ENCODE peak calls at places on chromosomes 3 and 15, in nine cellular contexts. B, H, Q, E, T, C, S, X and P are unnamed samples.
A peak's percentile ranks its signal among the peaks of the same experiment; 100 is the strongest.

GRCh38 chr15:38041576-38041975 is 107.1 kb downstream of the TMCO5A start:
- DNase-seq in C (peak; percentile 46), H (no peak), S (no peak), T (peak; percentile 78), X (no peak), Q (peak; percentile 73), E (no peak), B (peak; percentile 77), P (no peak)

GRCh38 chr3:185995352-185995751 is 57.5 kb upstream of the TRA2B start:
- DNase-seq in H (no peak), B (peak; percentile 91), Q (peak; percentile 94), X (no peak), C (no peak), E (no peak), S (no peak), T (no peak), P (no peak)

GRCh38 chr3:32562640-32563039 is 8.0 kb downstream of the DYNC1LI1 start:
- DNase-seq in X (no peak), S (no peak), T (no peak), C (no peak), H (no peak), B (no peak), E (no peak), Q (no peak), P (no peak)

GRCh38 chr15:33910741-33911140 is 57.6 kb upstream of the CHRM5 start:
- DNase-seq in C (no peak), E (no peak), H (no peak), B (peak; percentile 69), T (peak; percentile 81), Q (peak; percentile 75), X (no peak), S (no peak), P (no peak)

GRCh38 chr15:80207887-80208286 is 44.1 kb downstream of the CTXND1 start:
- DNase-seq in T (no peak), S (no peak), E (no peak), X (no peak), H (no peak), B (no peak), Q (peak; percentile 29), C (peak; percentile 41), P (no peak)

GRCh38 chr3:126157083-126157768 is 23.2 kb downstream of the ALDH1L1 start:
- DNase-seq in S (no peak), H (no peak), T (no peak), B (no peak), X (no peak), Q (no peak), C (no peak), E (no peak), P (no peak)

GRCh38 chr3:42028474-42028873 is 62.7 kb upstream of the TRAK1 start:
- DNase-seq in E (no peak), C (no peak), B (no peak), H (no peak), T (no peak), S (no peak), X (no peak), Q (no peak), P (no peak)

GRCh38 chr15:68641376-68641775 is 62.6 kb downstream of the CORO2B start:
- DNase-seq in H (no peak), C (no peak), T (no peak), S (no peak), E (no peak), X (no peak), Q (no peak), B (no peak), P (no peak)

GRCh38 chr3:192413461-192413860 is 313.9 kb downstream of the FGF12 start:
- DNase-seq in B (no peak), S (no peak), Q (no peak), H (no peak), X (no peak), E (no peak), T (no peak), C (no peak), P (no peak)

GRCh38 chr3:192422321-192422997 is 304.9 kb downstream of the FGF12 start:
- DNase-seq in X (no peak), B (no peak), S (no peak), T (peak; percentile 19), C (no peak), H (no peak), Q (peak; percentile 8), E (no peak), P (no peak)

GRCh38 chr3:192417559-192418055 is 309.7 kb downstream of the FGF12 start:
- DNase-seq in E (no peak), T (no peak), Q (no peak), B (no peak), C (no peak), X (no peak), H (no peak), S (no peak), P (no peak)

GRCh38 chr3:192419312-192419711 is 308.0 kb downstream of the FGF12 start:
- DNase-seq in S (no peak), Q (no peak), C (no peak), E (no peak), H (no peak), X (no peak), T (no peak), B (no peak), P (no peak)

DNA sequence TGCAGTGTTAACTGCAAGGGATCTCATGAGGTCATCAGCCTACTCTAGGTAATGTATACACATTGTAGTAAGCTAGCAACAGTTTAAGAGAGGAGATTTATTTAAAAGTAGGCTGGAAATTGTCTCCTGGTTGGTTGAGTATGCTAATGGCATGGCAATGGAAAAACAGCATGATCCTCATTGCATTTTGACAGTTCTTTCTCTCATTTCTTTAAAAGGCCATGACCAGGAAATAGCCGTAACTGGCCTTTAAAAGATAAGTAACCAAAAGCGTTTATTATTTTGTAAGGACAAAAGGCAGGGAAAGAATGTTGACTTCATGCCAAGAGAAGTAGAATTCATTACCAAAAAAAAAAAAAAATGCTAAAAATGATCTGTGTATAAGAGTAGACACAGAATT is 310.3 kb downstream of the FGF12 start:
- DNase-seq in X (no peak), H (no peak), Q (no peak), T (no peak), S (no peak), C (no peak), E (no peak), B (no peak), P (no peak)
- H3K4me1 ChIP-seq in X (no peaks in the 10 kb centered on the region), H (no peaks in the 10 kb centered on the region), Q (no peaks in the 10 kb centered on the region), T (no peaks in the 10 kb centered on the region), S (no peaks in the 10 kb centered on the region), C (no peaks in the 10 kb centered on the region), E (no peaks in the 10 kb centered on the region), B (no peaks in the 10 kb centered on the region), P (peaks cover 3% of the 10 kb centered on the region)

GRCh38 chr3:134696155-134696554 is 45.3 kb upstream of the KY start:
- DNase-seq in B (no peak), X (no peak), H (no peak), E (no peak), T (no peak), S (no peak), Q (no peak), C (no peak), P (no peak)

GRCh38 chr3:134693226-134693625 is 42.4 kb upstream of the KY start:
- DNase-seq in C (no peak), X (no peak), S (no peak), T (no peak), H (no peak), Q (no peak), B (no peak), E (no peak), P (no peak)

GRCh38 chr3:134694946-134695543 is 44.2 kb upstream of the KY start:
- DNase-seq in B (no peak), H (no peak), S (no peak), X (no peak), E (peak; percentile 58), C (no peak), Q (no peak), T (no peak), P (no peak)

GRCh38 chr3:134693804-134694203 is 43.0 kb upstream of the KY start:
- DNase-seq in X (no peak), B (no peak), H (peak; percentile 34), E (peak; percentile 55), T (no peak), C (no peak), S (no peak), Q (peak; percentile 41), P (no peak)

DNA sequence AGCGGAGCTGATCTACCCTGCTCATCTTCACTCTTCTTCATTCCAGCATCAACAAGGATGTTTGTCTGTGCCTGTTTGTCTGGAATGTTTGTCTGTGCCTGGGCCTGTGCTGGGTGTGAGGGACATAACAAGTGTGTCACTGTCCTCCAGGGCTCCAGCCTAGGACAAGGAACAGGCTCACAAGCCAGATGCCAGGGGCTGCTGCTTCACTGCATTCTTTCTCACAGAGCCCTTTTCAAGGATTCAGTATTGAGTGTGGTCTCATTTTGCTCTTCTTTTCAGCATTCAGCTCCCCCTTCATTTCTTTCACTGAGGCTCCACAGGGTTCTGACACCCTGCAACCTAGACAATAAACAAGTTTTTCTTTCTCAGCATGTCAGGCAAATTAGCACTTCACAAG is 43.6 kb upstream of the KY start:
- DNase-seq in B (no peak), H (no peak), E (peak; percentile 60), S (peak; percentile 73), Q (no peak), T (no peak), C (no peak), X (no peak), P (no peak)
- H3K27ac ChIP-seq in B (no peak overlapping the region), H (no peak overlapping the region), E (peak overlapping the region; percentile 48), S (peak overlapping the region; percentile 72), Q (no peak overlapping the region), T (no peak overlapping the region), C (no peak overlapping the region), X (no peak overlapping the region), P (no peak overlapping the region)

GRCh38 chr3:58490860-58491501 is 915 bp upstream of the KCTD6 start:
- DNase-seq in C (no peak), H (peak; percentile 32), E (no peak), X (no peak), Q (no peak), S (no peak), T (no peak), B (no peak), P (peak; percentile 25)
- H3K4me1 ChIP-seq in C (peaks cover 27% of the 10 kb centered on the region), H (no peaks in the 10 kb centered on the region), E (peaks cover 18% of the 10 kb centered on the region), X (peaks cover 13% of the 10 kb centered on the region), Q (peaks cover 46% of the 10 kb centered on the region), S (peaks cover 31% of the 10 kb centered on the region), T (peaks cover 43% of the 10 kb centered on the region), B (peaks cover 13% of the 10 kb centered on the region), P (peaks cover 37% of the 10 kb centered on the region)

GRCh38 chr15:22237891-22238275 is 157.6 kb downstream of the OR4M2 start:
- DNase-seq in H (no peak), Q (no peak), E (no peak), C (no peak), S (no peak), X (no peak), T (no peak), B (no peak), P (no peak)

GRCh38 chr15:22241451-22241850 is 161.1 kb downstream of the OR4M2 start:
- DNase-seq in S (no peak), C (no peak), T (no peak), X (no peak), E (no peak), B (no peak), H (no peak), Q (no peak), P (no peak)

GRCh38 chr15:22240403-22240802 is 160.1 kb downstream of the OR4M2 start:
- DNase-seq in H (no peak), Q (no peak), X (no peak), T (no peak), B (no peak), E (no peak), C (no peak), S (no peak), P (no peak)

GRCh38 chr15:22240951-22241350 is 160.6 kb downstream of the OR4M2 start:
- DNase-seq in T (no peak), C (no peak), X (no peak), B (no peak), H (no peak), E (no peak), S (no peak), Q (no peak), P (no peak)

GRCh38 chr15:22239806-22240180 is 159.5 kb downstream of the OR4M2 start:
- DNase-seq in H (no peak), X (no peak), Q (no peak), C (no peak), E (no peak), T (no peak), S (no peak), B (no peak), P (no peak)
- H3K27ac ChIP-seq in H (no peak overlapping the region), X (no peak overlapping the region), Q (no peak overlapping the region), C (no peak overlapping the region), E (peak overlapping the region; percentile 63), T (no peak overlapping the region), S (no peak overlapping the region), B (no peak overlapping the region), P (no peak overlapping the region)